ENCODE peak calls at places on chromosomes 3 and 15, in seven cellular contexts. N is H54, A is NCI-H1092 treated with DMSO at 0.1 percent for 48 hours, L is endothelial cell, K is NCI-H1105, Q is activated gamma-delta T cell treated with Interleukin-2 at 50 U/mL for 16 hours, M is C1 segment of cervical spinal cord. J is an unnamed sample.

GRCh38 chr3:9769426-9770275 is at the start of gene CAMK1:
- DNase-seq in M (peak; percentile 21), L (peak; percentile 70), N (peak; percentile 86), Q (peak; percentile 36), K (peak; percentile 9), A (peak; percentile 7), J (peak; percentile 95)

GRCh38 chr3:115858995-115859807 is 235.9 kb downstream of the GAP43 start:
- DNase-seq in Q (no peak), M (no peak), L (no peak), A (no peak), N (no peak), K (no peak), J (peak; percentile 59)

GRCh38 chr3:169575381-169575780 is 88.1 kb downstream of the MECOM start:
- DNase-seq in N (no peak), A (peak; percentile 10), L (no peak), Q (no peak), K (no peak), M (no peak), J (no peak)

GRCh38 chr15:39777497-39777896 is 5.1 kb downstream of the FSIP1 start:
- DNase-seq in N (no peak), K (no peak), M (no peak), L (no peak), A (no peak), Q (no peak), J (no peak)

GRCh38 chr3:172666873-172667694 is 43.8 kb downstream of the NCEH1 start:
- DNase-seq in Q (peak; percentile 77), N (peak; percentile 36), L (peak; percentile 87), K (peak; percentile 91), M (peak; percentile 39), A (peak; percentile 79), J (peak; percentile 82)

GRCh38 chr3:114929971-114930732 is 216.9 kb downstream of the ZBTB20 start:
- DNase-seq in A (no peak), L (no peak), N (no peak), K (no peak), M (no peak), Q (no peak), J (peak; percentile 9)

GRCh38 chr15:45476395-45476794 is 46.2 kb downstream of the SLC30A4 start:
- DNase-seq in Q (no peak), L (no peak), M (no peak), A (no peak), N (no peak), K (no peak), J (no peak)

GRCh38 chr3:195033531-195034091 is 237.3 kb downstream of the XXYLT1 start:
- DNase-seq in L (no peak), N (no peak), K (no peak), M (no peak), Q (no peak), A (no peak), J (peak; percentile 60)

GRCh38 chr3:126463521-126463920 is 12.2 kb downstream of the ZXDC start:
- DNase-seq in M (no peak), L (no peak), Q (no peak), N (no peak), K (no peak), A (no peak), J (no peak)

GRCh38 chr3:64010199-64010598 is 13.1 kb downstream of the PSMD6 start:
- DNase-seq in A (no peak), N (no peak), M (no peak), L (no peak), Q (no peak), K (no peak), J (no peak)

GRCh38 chr3:129890125-129890524 is 3.4 kb downstream of the TMCC1 start:
- DNase-seq in K (no peak), N (no peak), M (no peak), Q (no peak), A (no peak), L (peak; percentile 12), J (no peak)

GRCh38 chr3:2851835-2852234 is 258.3 kb downstream of the IL5RA start:
- DNase-seq in M (no peak), N (no peak), A (no peak), Q (no peak), L (no peak), K (no peak), J (no peak)

GRCh38 chr3:48306290-48306689 is 27.2 kb downstream of the SPINK8 start:
- DNase-seq in M (no peak), A (no peak), N (no peak), Q (no peak), K (no peak), L (no peak), J (no peak)

GRCh38 chr3:139541156-139541897 is 1.8 kb upstream of the RBP1 start:
- DNase-seq in A (peak; percentile 60), L (no peak), M (peak; percentile 45), N (no peak), Q (no peak), K (no peak), J (no peak)

GRCh38 chr15:52257734-52258062 is 37.9 kb downstream of the MYO5C start:
- DNase-seq in N (no peak), A (no peak), K (peak; percentile 0), M (no peak), Q (no peak), L (no peak), J (peak; percentile 51)

GRCh38 chr15:77052556-77052955 is 18.4 kb downstream of the TSPAN3 start:
- DNase-seq in K (no peak), L (no peak), A (no peak), N (no peak), Q (no peak), M (no peak), J (no peak)

GRCh38 chr3:112046599-112046998 is 12.1 kb downstream of the TMPRSS7 start:
- DNase-seq in L (no peak), K (no peak), N (no peak), Q (no peak), A (no peak), M (no peak), J (no peak)

GRCh38 chr3:13846716-13847570 is 32.9 kb downstream of the WNT7A start:
- DNase-seq in N (no peak), K (no peak), L (no peak), A (no peak), Q (no peak), M (no peak), J (no peak)

GRCh38 chr15:101458908-101459578 is 30.5 kb downstream of the PCSK6 start:
- DNase-seq in L (peak; percentile 13), N (no peak), Q (no peak), M (no peak), K (no peak), A (no peak), J (no peak)

GRCh38 chr3:28218071-28218916 is 23.1 kb upstream of the CMC1 start:
- DNase-seq in M (no peak), K (no peak), N (no peak), L (no peak), Q (no peak), A (no peak), J (no peak)

GRCh38 chr3:12758025-12758830 is 831 bp downstream of the TMEM40 start:
- DNase-seq in A (peak; percentile 58), N (no peak), M (no peak), K (no peak), Q (no peak), L (no peak), J (peak; percentile 57)

GRCh38 chr15:23629234-23629805 is 18.3 kb downstream of the MAGEL2 start:
- DNase-seq in A (peak; percentile 22), L (no peak), N (no peak), Q (no peak), K (no peak), M (no peak), J (peak; percentile 33)

GRCh38 chr3:196569003-196569516 is 600 bp downstream of the FBXO45 start:
- DNase-seq in Q (peak; percentile 48), A (peak; percentile 47), L (no peak), M (no peak), K (peak; percentile 48), N (peak; percentile 73), J (peak; percentile 77)

GRCh38 chr3:125322166-125322565 is 53.0 kb downstream of the ZNF148 start:
- DNase-seq in K (no peak), Q (no peak), N (no peak), A (peak; percentile 34), L (no peak), M (no peak), J (no peak)

GRCh38 chr15:38201714-38202113 is 50.9 kb upstream of the SPRED1 start:
- DNase-seq in Q (no peak), K (no peak), L (no peak), A (no peak), N (no peak), M (no peak), J (no peak)

GRCh38 chr3:67453628-67454027 is 200.8 kb downstream of the SUCLG2 start:
- DNase-seq in Q (no peak), K (no peak), M (no peak), A (no peak), L (no peak), N (no peak), J (no peak)

GRCh38 chr3:125194849-125195601 is 17.5 kb downstream of the SLC12A8 start:
- DNase-seq in Q (no peak), N (no peak), K (no peak), A (no peak), M (no peak), L (no peak), J (no peak)

GRCh38 chr15:74263473-74263872 is 27.3 kb downstream of the CCDC33 start:
- DNase-seq in Q (no peak), M (no peak), A (peak; percentile 50), K (no peak), L (no peak), N (no peak), J (no peak)

GRCh38 chr3:47536967-47537366 is 23.5 kb upstream of the ELP6 start:
- DNase-seq in Q (no peak), A (no peak), L (no peak), N (no peak), K (no peak), M (no peak), J (no peak)

GRCh38 chr3:42118762-42119361 is 27.7 kb downstream of the TRAK1 start:
- DNase-seq in Q (no peak), A (peak; percentile 4), L (peak; percentile 40), K (no peak), N (no peak), M (no peak), J (peak; percentile 78)

GRCh38 chr3:194070634-194071409 is 65.1 kb upstream of the HES1 start:
- DNase-seq in N (peak; percentile 95), A (peak; percentile 56), K (peak; percentile 74), Q (peak; percentile 47), M (peak; percentile 70), L (peak; percentile 63), J (peak; percentile 90)

J was measured in iPS-NIHi11.